ENCODE peak calls at places on chromosomes 3 and 15, in ten cellular contexts. One of them, this sample, is unnamed.

GRCh38 chr3:152359385-152360248 is 90.9 kb downstream of the MBNL1 start:
- DNase-seq in HS-5: no peak
- DNase-seq in GM04503: no peak
- DNase-seq in NCI-H2081: no peak
- DNase-seq in fibroblast of pulmonary artery: no peak
- DNase-seq in CD8-positive, alpha-beta T cell: no peak
- DNase-seq in HTR-8/SVneo: no peak
- DNase-seq in tibial nerve: no peak
- DNase-seq in CD4-positive, alpha-beta T cell: no peak
- DNase-seq in CD4-positive, alpha-beta memory T cell: no peak
- DNase-seq in this sample: peak; percentile 47

GRCh38 chr3:140903196-140903595 is 38.4 kb upstream of the SLC25A36 start:
- DNase-seq in CD4-positive, alpha-beta memory T cell: no peak
- DNase-seq in GM04503: no peak
- DNase-seq in tibial nerve: no peak
- DNase-seq in CD4-positive, alpha-beta T cell: no peak
- DNase-seq in CD8-positive, alpha-beta T cell: no peak
- DNase-seq in NCI-H2081: no peak
- DNase-seq in HTR-8/SVneo: no peak
- DNase-seq in fibroblast of pulmonary artery: no peak
- DNase-seq in HS-5: no peak
- DNase-seq in this sample: no peak

GRCh38 chr3:52439426-52440248 is 5.3 kb downstream of the SEMA3G start:
- DNase-seq in HTR-8/SVneo: no peak
- DNase-seq in fibroblast of pulmonary artery: no peak
- DNase-seq in tibial nerve: no peak
- DNase-seq in CD4-positive, alpha-beta T cell: no peak
- DNase-seq in GM04503: no peak
- DNase-seq in NCI-H2081: no peak
- DNase-seq in CD4-positive, alpha-beta memory T cell: no peak
- DNase-seq in CD8-positive, alpha-beta T cell: no peak
- DNase-seq in HS-5: no peak
- DNase-seq in this sample: no peak

GRCh38 chr15:55279746-55280351 is 9.8 kb downstream of the RAB27A start:
- DNase-seq in CD8-positive, alpha-beta T cell: peak; percentile 37
- DNase-seq in fibroblast of pulmonary artery: peak; percentile 77
- DNase-seq in HTR-8/SVneo: no peak
- DNase-seq in CD4-positive, alpha-beta memory T cell: peak; percentile 45
- DNase-seq in tibial nerve: no peak
- DNase-seq in HS-5: peak; percentile 80
- DNase-seq in CD4-positive, alpha-beta T cell: peak; percentile 40
- DNase-seq in NCI-H2081: no peak
- DNase-seq in GM04503: peak; percentile 54
- DNase-seq in this sample: peak; percentile 77

GRCh38 chr3:132225664-132226063 is 91.5 kb upstream of the ACP3 start:
- DNase-seq in NCI-H2081: no peak
- DNase-seq in CD8-positive, alpha-beta T cell: no peak
- DNase-seq in HS-5: no peak
- DNase-seq in CD4-positive, alpha-beta memory T cell: no peak
- DNase-seq in fibroblast of pulmonary artery: no peak
- DNase-seq in HTR-8/SVneo: no peak
- DNase-seq in GM04503: no peak
- DNase-seq in CD4-positive, alpha-beta T cell: no peak
- DNase-seq in tibial nerve: no peak
- DNase-seq in this sample: peak; percentile 86

GRCh38 chr3:128053614-128054013 is 1.4 kb downstream of the SEC61A1 start:
- DNase-seq in CD4-positive, alpha-beta T cell: no peak
- DNase-seq in GM04503: no peak
- DNase-seq in tibial nerve: no peak
- DNase-seq in HS-5: no peak
- DNase-seq in CD4-positive, alpha-beta memory T cell: no peak
- DNase-seq in NCI-H2081: no peak
- DNase-seq in HTR-8/SVneo: no peak
- DNase-seq in CD8-positive, alpha-beta T cell: no peak
- DNase-seq in fibroblast of pulmonary artery: no peak
- DNase-seq in this sample: no peak

GRCh38 chr3:162139841-162140240 is 643.2 kb downstream of the OTOL1 start:
- DNase-seq in HS-5: no peak
- DNase-seq in tibial nerve: no peak
- DNase-seq in CD4-positive, alpha-beta memory T cell: no peak
- DNase-seq in CD8-positive, alpha-beta T cell: no peak
- DNase-seq in HTR-8/SVneo: no peak
- DNase-seq in CD4-positive, alpha-beta T cell: no peak
- DNase-seq in NCI-H2081: no peak
- DNase-seq in fibroblast of pulmonary artery: no peak
- DNase-seq in GM04503: no peak
- DNase-seq in this sample: no peak

GRCh38 chr3:186461141-186461540 is 83.0 kb downstream of the CRYGS start:
- DNase-seq in CD4-positive, alpha-beta T cell: no peak
- DNase-seq in tibial nerve: no peak
- DNase-seq in CD8-positive, alpha-beta T cell: no peak
- DNase-seq in HTR-8/SVneo: peak; percentile 26
- DNase-seq in GM04503: peak; percentile 29
- DNase-seq in fibroblast of pulmonary artery: peak; percentile 49
- DNase-seq in HS-5: peak; percentile 38
- DNase-seq in NCI-H2081: no peak
- DNase-seq in CD4-positive, alpha-beta memory T cell: no peak
- DNase-seq in this sample: peak; percentile 61

GRCh38 chr3:61250784-61251173 is 473 bp downstream of the FHIT start:
- DNase-seq in CD8-positive, alpha-beta T cell: no peak
- DNase-seq in CD4-positive, alpha-beta T cell: no peak
- DNase-seq in HS-5: no peak
- DNase-seq in tibial nerve: peak; percentile 24
- DNase-seq in NCI-H2081: no peak
- DNase-seq in CD4-positive, alpha-beta memory T cell: peak; percentile 16
- DNase-seq in HTR-8/SVneo: no peak
- DNase-seq in GM04503: no peak
- DNase-seq in fibroblast of pulmonary artery: no peak
- DNase-seq in this sample: no peak

GRCh38 chr15:92095691-92096090 is 242.2 kb downstream of the SLCO3A1 start:
- DNase-seq in HS-5: no peak
- DNase-seq in HTR-8/SVneo: no peak
- DNase-seq in tibial nerve: no peak
- DNase-seq in NCI-H2081: no peak
- DNase-seq in CD4-positive, alpha-beta memory T cell: peak; percentile 58
- DNase-seq in fibroblast of pulmonary artery: no peak
- DNase-seq in CD8-positive, alpha-beta T cell: no peak
- DNase-seq in GM04503: no peak
- DNase-seq in CD4-positive, alpha-beta T cell: no peak
- DNase-seq in this sample: no peak

GRCh38 chr3:70249509-70250160 is 62.8 kb downstream of the MDFIC2 start:
- DNase-seq in fibroblast of pulmonary artery: peak; percentile 67
- DNase-seq in tibial nerve: no peak
- DNase-seq in GM04503: no peak
- DNase-seq in CD4-positive, alpha-beta memory T cell: no peak
- DNase-seq in HS-5: peak; percentile 89
- DNase-seq in CD8-positive, alpha-beta T cell: no peak
- DNase-seq in CD4-positive, alpha-beta T cell: no peak
- DNase-seq in HTR-8/SVneo: peak; percentile 19
- DNase-seq in NCI-H2081: peak; percentile 66
- DNase-seq in this sample: no peak

GRCh38 chr3:80733522-80734176 is 965.9 kb upstream of the ROBO1 start:
- DNase-seq in GM04503: peak; percentile 1
- DNase-seq in HTR-8/SVneo: peak; percentile 3
- DNase-seq in HS-5: no peak
- DNase-seq in NCI-H2081: no peak
- DNase-seq in fibroblast of pulmonary artery: peak; percentile 95
- DNase-seq in CD4-positive, alpha-beta memory T cell: no peak
- DNase-seq in tibial nerve: no peak
- DNase-seq in CD8-positive, alpha-beta T cell: no peak
- DNase-seq in CD4-positive, alpha-beta T cell: no peak
- DNase-seq in this sample: no peak

GRCh38 chr3:50028336-50028735 is 60.4 kb upstream of the RBM5 start:
- DNase-seq in fibroblast of pulmonary artery: peak; percentile 50
- DNase-seq in HS-5: no peak
- DNase-seq in HTR-8/SVneo: no peak
- DNase-seq in CD4-positive, alpha-beta memory T cell: no peak
- DNase-seq in CD8-positive, alpha-beta T cell: no peak
- DNase-seq in CD4-positive, alpha-beta T cell: no peak
- DNase-seq in GM04503: peak; percentile 51
- DNase-seq in NCI-H2081: no peak
- DNase-seq in tibial nerve: no peak
- DNase-seq in this sample: peak; percentile 69

GRCh38 chr3:66598168-66598567 is 97.3 kb upstream of the LRIG1 start:
- DNase-seq in CD8-positive, alpha-beta T cell: no peak
- DNase-seq in CD4-positive, alpha-beta memory T cell: no peak
- DNase-seq in HS-5: peak; percentile 56
- DNase-seq in HTR-8/SVneo: no peak
- DNase-seq in NCI-H2081: no peak
- DNase-seq in fibroblast of pulmonary artery: no peak
- DNase-seq in GM04503: no peak
- DNase-seq in tibial nerve: no peak
- DNase-seq in CD4-positive, alpha-beta T cell: no peak
- DNase-seq in this sample: no peak

GRCh38 chr3:17964113-17964512 is 221.7 kb upstream of the TBC1D5 start:
- DNase-seq in CD8-positive, alpha-beta T cell: no peak
- DNase-seq in HTR-8/SVneo: no peak
- DNase-seq in HS-5: no peak
- DNase-seq in CD4-positive, alpha-beta T cell: no peak
- DNase-seq in CD4-positive, alpha-beta memory T cell: no peak
- DNase-seq in tibial nerve: no peak
- DNase-seq in NCI-H2081: no peak
- DNase-seq in GM04503: no peak
- DNase-seq in fibroblast of pulmonary artery: no peak
- DNase-seq in this sample: no peak

GRCh38 chr15:47720555-47720954 is 3.2 kb downstream of the SEMA6D start:
- DNase-seq in GM04503: no peak
- DNase-seq in tibial nerve: no peak
- DNase-seq in CD4-positive, alpha-beta T cell: no peak
- DNase-seq in HTR-8/SVneo: no peak
- DNase-seq in CD4-positive, alpha-beta memory T cell: no peak
- DNase-seq in NCI-H2081: no peak
- DNase-seq in CD8-positive, alpha-beta T cell: no peak
- DNase-seq in HS-5: no peak
- DNase-seq in fibroblast of pulmonary artery: no peak
- DNase-seq in this sample: no peak

GRCh38 chr3:30526031-30526430 is 80.4 kb upstream of the TGFBR2 start:
- DNase-seq in fibroblast of pulmonary artery: no peak
- DNase-seq in HTR-8/SVneo: no peak
- DNase-seq in NCI-H2081: no peak
- DNase-seq in GM04503: no peak
- DNase-seq in CD4-positive, alpha-beta memory T cell: no peak
- DNase-seq in CD4-positive, alpha-beta T cell: no peak
- DNase-seq in HS-5: no peak
- DNase-seq in CD8-positive, alpha-beta T cell: no peak
- DNase-seq in tibial nerve: no peak
- DNase-seq in this sample: no peak

GRCh38 chr3:183381179-183381578 is 47.2 kb downstream of the MCF2L2 start:
- DNase-seq in NCI-H2081: peak; percentile 53
- DNase-seq in CD4-positive, alpha-beta memory T cell: no peak
- DNase-seq in GM04503: no peak
- DNase-seq in HTR-8/SVneo: no peak
- DNase-seq in CD4-positive, alpha-beta T cell: no peak
- DNase-seq in CD8-positive, alpha-beta T cell: no peak
- DNase-seq in HS-5: peak; percentile 58
- DNase-seq in fibroblast of pulmonary artery: peak; percentile 33
- DNase-seq in tibial nerve: no peak
- DNase-seq in this sample: peak; percentile 23

GRCh38 chr3:189355481-189356201 is 183.9 kb downstream of the TPRG1 start:
- DNase-seq in CD4-positive, alpha-beta memory T cell: peak; percentile 73
- DNase-seq in CD4-positive, alpha-beta T cell: peak; percentile 51
- DNase-seq in NCI-H2081: no peak
- DNase-seq in HS-5: no peak
- DNase-seq in GM04503: peak; percentile 26
- DNase-seq in fibroblast of pulmonary artery: peak; percentile 60
- DNase-seq in tibial nerve: no peak
- DNase-seq in HTR-8/SVneo: peak; percentile 60
- DNase-seq in CD8-positive, alpha-beta T cell: peak; percentile 23
- DNase-seq in this sample: no peak